ENCODE peak calls at places on chromosome 4, in seven cellular contexts. N, H, D, W, R, K and E are unnamed samples.

GRCh38 chr4:121107507-121107906 is 35.2 kb upstream of the NDNF start:
- DNase-seq in N (no peak), H (no peak), D (no peak), W (no peak), R (no peak), K (no peak), E (no peak)

GRCh38 chr4:77538574-77539157 is 67.0 kb upstream of the CXCL13 start:
- DNase-seq in N (peak; percentile 80), H (no peak), D (no peak), W (peak; percentile 51), R (no peak), K (peak; percentile 27), E (no peak)

GRCh38 chr4:140609548-140610425 is 41.0 kb upstream of the UCP1 start:
- DNase-seq in N (peak; percentile 69), H (no peak), D (no peak), W (no peak), R (no peak), K (peak; percentile 41), E (peak; percentile 76)

GRCh38 chr4:54499308-54500074 is 158.3 kb upstream of the KIT start:
- DNase-seq in N (no peak), H (no peak), D (no peak), W (no peak), R (no peak), K (no peak), E (peak; percentile 85)

GRCh38 chr4:99356992-99357391 is 4.4 kb upstream of the ADH1C start:
- DNase-seq in N (no peak), H (no peak), D (no peak), W (no peak), R (no peak), K (no peak), E (no peak)

GRCh38 chr4:102196221-102196620 is 149.1 kb downstream of the SLC39A8 start:
- DNase-seq in N (no peak), H (no peak), D (no peak), W (no peak), R (no peak), K (no peak), E (no peak)

GRCh38 chr4:85932371-85933305 is 427.2 kb downstream of the MAPK10 start:
- DNase-seq in N (no peak), H (peak; percentile 77), D (no peak), W (no peak), R (no peak), K (no peak), E (peak; percentile 4)

GRCh38 chr4:129822708-129823504 is 727.0 kb downstream of the C4orf33 start:
- DNase-seq in N (no peak), H (no peak), D (no peak), W (no peak), R (peak; percentile 9), K (peak; percentile 53), E (peak; percentile 21)

GRCh38 chr4:168711197-168712120 is 214.6 kb downstream of the PALLD start:
- DNase-seq in N (peak; percentile 57), H (no peak), D (no peak), W (no peak), R (no peak), K (no peak), E (peak; percentile 67)

GRCh38 chr4:156969136-156969535 is 2.5 kb downstream of the PDGFC start:
- DNase-seq in N (no peak), H (no peak), D (no peak), W (no peak), R (no peak), K (no peak), E (no peak)

GRCh38 chr4:147782087-147782781 is 50.3 kb downstream of the ARHGAP10 start:
- DNase-seq in N (peak; percentile 65), H (no peak), D (no peak), W (no peak), R (no peak), K (peak; percentile 22), E (peak; percentile 92)

GRCh38 chr4:170400346-170400745 is 310.6 kb upstream of the AADAT start:
- DNase-seq in N (no peak), H (no peak), D (no peak), W (no peak), R (no peak), K (no peak), E (no peak)

GRCh38 chr4:140220053-140220452 is 66.1 kb upstream of the MAML3 start:
- DNase-seq in N (no peak), H (no peak), D (no peak), W (no peak), R (no peak), K (no peak), E (no peak)

GRCh38 chr4:26899991-26900390 is 39.4 kb downstream of the STIM2 start:
- DNase-seq in N (no peak), H (no peak), D (no peak), W (no peak), R (no peak), K (no peak), E (peak; percentile 22)

GRCh38 chr4:21765810-21766407 is 182.7 kb downstream of the KCNIP4 start:
- DNase-seq in N (peak; percentile 55), H (peak; percentile 34), D (peak; percentile 19), W (peak; percentile 43), R (no peak), K (peak; percentile 18), E (peak; percentile 52)

GRCh38 chr4:78291277-78291676 is 234.2 kb downstream of the FRAS1 start:
- DNase-seq in N (no peak), H (no peak), D (no peak), W (no peak), R (no peak), K (no peak), E (no peak)

DNA sequence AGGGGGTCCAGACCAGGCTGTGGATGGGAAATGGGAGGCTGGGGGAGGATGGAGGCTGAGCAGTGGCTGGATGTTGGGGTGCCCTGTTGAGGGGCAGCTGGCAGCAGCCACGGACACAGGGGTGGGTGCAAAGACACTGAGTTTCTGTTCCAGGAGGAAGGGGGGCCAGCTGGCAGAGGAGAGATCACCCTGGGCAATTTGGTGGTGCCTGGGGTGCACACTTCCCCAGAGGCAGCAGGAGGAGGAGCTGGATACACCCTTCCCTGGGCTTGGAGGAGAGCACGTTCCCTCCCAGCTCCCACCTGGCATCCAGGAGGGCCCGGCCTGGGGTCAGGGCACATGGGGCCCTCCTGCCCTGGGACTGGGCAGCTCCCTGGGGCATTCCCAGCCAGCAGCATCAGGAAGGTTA is 42.8 kb downstream of the CPLX1 start:
- DNase-seq in N (no peak), H (no peak), D (no peak), W (peak; percentile 22), R (no peak), K (no peak), E (no peak)
- H3K4me1 ChIP-seq in N (peaks cover 7% of the 10 kb centered on the region), H (peaks cover 34% of the 10 kb centered on the region), D (peaks cover 40% of the 10 kb centered on the region), W (peaks cover 18% of the 10 kb centered on the region), R (peaks cover 76% of the 10 kb centered on the region), K (peaks cover 12% of the 10 kb centered on the region), E (peaks cover 13% of the 10 kb centered on the region)

GRCh38 chr4:113103556-113103955 is 54.1 kb downstream of the ANK2 start:
- DNase-seq in N (no peak), H (no peak), D (no peak), W (no peak), R (no peak), K (no peak), E (no peak)

GRCh38 chr4:113106076-113106475 is 56.6 kb downstream of the ANK2 start:
- DNase-seq in N (peak; percentile 77), H (no peak), D (no peak), W (no peak), R (no peak), K (peak; percentile 23), E (peak; percentile 60)

DNA sequence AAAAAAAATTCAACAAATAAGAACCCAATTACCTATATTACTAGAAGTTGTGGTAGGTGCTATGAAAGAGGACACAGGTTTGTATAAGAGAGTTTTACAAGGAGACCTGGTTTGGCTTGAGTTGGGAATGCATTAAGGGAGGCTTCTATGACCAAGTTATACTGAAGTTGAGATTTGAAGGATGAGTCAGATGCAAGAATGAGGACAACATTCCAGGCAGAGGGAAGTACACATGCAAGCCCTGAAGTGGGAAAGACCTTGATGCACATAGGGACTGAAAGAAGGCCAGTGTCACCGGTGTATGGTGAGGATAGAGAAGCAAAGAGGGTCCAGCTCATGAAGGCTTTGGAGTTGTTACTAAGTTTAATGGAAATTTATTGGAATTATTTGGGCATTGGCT is 52.2 kb downstream of the ANK2 start:
- DNase-seq in N (no peak), H (no peak), D (no peak), W (no peak), R (no peak), K (no peak), E (no peak)
- H3K27ac ChIP-seq in N (no peak overlapping the region), H (no peak overlapping the region), D (no peak overlapping the region), W (no peak overlapping the region), R (no peak overlapping the region), K (no peak overlapping the region), E (no peak overlapping the region)

GRCh38 chr4:13928214-13928613 is 300.7 kb upstream of the BOD1L1 start:
- DNase-seq in N (no peak), H (no peak), D (no peak), W (no peak), R (no peak), K (no peak), E (peak; percentile 68)

GRCh38 chr4:13938299-13938698 is 310.8 kb upstream of the BOD1L1 start:
- DNase-seq in N (no peak), H (no peak), D (no peak), W (no peak), R (no peak), K (no peak), E (no peak)

GRCh38 chr4:13930155-13930554 is 302.6 kb upstream of the BOD1L1 start:
- DNase-seq in N (no peak), H (no peak), D (no peak), W (no peak), R (no peak), K (no peak), E (no peak)

GRCh38 chr4:13933163-13933562 is 305.6 kb upstream of the BOD1L1 start:
- DNase-seq in N (peak; percentile 24), H (no peak), D (no peak), W (no peak), R (no peak), K (no peak), E (no peak)
- TF ChIP-seq CTCF in N (peak; percentile 16), H (peak; percentile 5), D (no peak), W (no peak), R (no peak), K (no peak), E (peak; percentile 16)

GRCh38 chr4:2256156-2256731 is 5.7 kb downstream of the MXD4 start:
- DNase-seq in N (no peak), H (peak; percentile 2), D (peak; percentile 6), W (peak; percentile 18), R (peak; percentile 60), K (no peak), E (no peak)
- H3K4me1 ChIP-seq in N (peaks cover 11% of the 10 kb centered on the region), H (peaks cover 22% of the 10 kb centered on the region), D (peaks cover 56% of the 10 kb centered on the region), W (peaks cover 10% of the 10 kb centered on the region), R (peaks cover 86% of the 10 kb centered on the region), K (peaks cover 5% of the 10 kb centered on the region), E (peaks cover 20% of the 10 kb centered on the region)

GRCh38 chr4:119029847-119030535 is 105.6 kb upstream of the MYOZ2 start:
- DNase-seq in N (no peak), H (no peak), D (no peak), W (no peak), R (no peak), K (no peak), E (no peak)
- H3K27ac ChIP-seq in N (no peak overlapping the region), H (no peak overlapping the region), D (peak overlapping the region; percentile 91), W (peak overlapping the region; percentile 29), R (no peak overlapping the region), K (no peak overlapping the region), E (no peak overlapping the region)

GRCh38 chr4:119629142-119629471 is 503 bp upstream of the PDE5A start:
- DNase-seq in N (no peak), H (no peak), D (no peak), W (no peak), R (no peak), K (no peak), E (no peak)
- TF ChIP-seq CTCF in N (no peak), H (no peak), D (no peak), W (no peak), R (peak; percentile 6), K (no peak), E (no peak)